ENCODE peak calls at places on chromosomes 16 and 17, in six cellular contexts. Z is memory B cell, D is substantia nigra, U is Karpas-422, Y is neuronal stem cell, V is GM23248. H is an unnamed sample.
A peak's percentile ranks its signal among the peaks of the same experiment; 100 is the strongest.

GRCh38 chr16:1474796-1475551 is at the start of gene CLCN7:
- DNase-seq in D (peak; percentile 91), Z (peak; percentile 90), V (peak; percentile 93), Y (peak; percentile 72), U (peak; percentile 83), H (peak; percentile 84)

GRCh38 chr17:33151565-33151964 is 141.5 kb downstream of the ASIC2 start:
- DNase-seq in D (no peak), U (no peak), Y (no peak), V (no peak), Z (no peak), H (no peak)

GRCh38 chr16:68079616-68080344 is 5.4 kb upstream of the NFATC3 start:
- DNase-seq in Y (no peak), Z (no peak), V (no peak), U (no peak), D (peak; percentile 61), H (no peak)

GRCh38 chr17:57213180-57213825 is 43.0 kb upstream of the MSI2 start:
- DNase-seq in Y (no peak), Z (no peak), D (no peak), U (no peak), V (no peak), H (no peak)

GRCh38 chr16:86961133-86961720 is 356.0 kb downstream of the C16orf95 start:
- DNase-seq in D (no peak), Z (no peak), U (no peak), Y (no peak), V (peak; percentile 63), H (peak; percentile 48)

GRCh38 chr17:79622201-79622601 is 11.3 kb upstream of the RBFOX3 start:
- DNase-seq in Y (no peak), Z (no peak), U (no peak), V (no peak), D (no peak), H (no peak)

GRCh38 chr17:38442548-38442947 is 14.3 kb downstream of the ARHGAP23 start:
- DNase-seq in Y (no peak), U (no peak), D (no peak), V (peak; percentile 55), Z (no peak), H (peak; percentile 70)

GRCh38 chr17:28256881-28257280 is 62.1 kb upstream of the TMEM97 start:
- DNase-seq in U (no peak), V (no peak), Y (no peak), Z (no peak), D (no peak), H (no peak)

GRCh38 chr17:44901323-44901965 is 2.2 kb upstream of the EFTUD2 start:
- DNase-seq in Z (no peak), Y (no peak), U (no peak), V (peak; percentile 83), D (no peak), H (peak; percentile 60)

GRCh38 chr16:6777624-6778023 is 555.0 kb upstream of the RBFOX1 start:
- DNase-seq in V (no peak), Y (no peak), D (no peak), U (no peak), Z (no peak), H (no peak)

GRCh38 chr17:7686221-7687071 is 844 bp downstream of the TP53 start:
- DNase-seq in U (peak; percentile 94), Z (peak; percentile 81), V (peak; percentile 90), D (peak; percentile 76), Y (peak; percentile 93), H (peak; percentile 78)

GRCh38 chr17:17140590-17140980 is 65.5 kb downstream of the PLD6 start:
- DNase-seq in D (no peak), Z (no peak), V (peak; percentile 83), Y (no peak), U (no peak), H (peak; percentile 59)

GRCh38 chr17:4533522-4534502 is 21.4 kb downstream of the MYBBP1A start:
- DNase-seq in Z (no peak), D (peak; percentile 93), Y (no peak), V (peak; percentile 16), U (peak; percentile 70), H (no peak)

GRCh38 chr16:63904930-63905329 is 1216.9 kb downstream of the CDH11 start:
- DNase-seq in U (no peak), Y (no peak), D (no peak), Z (no peak), V (no peak), H (no peak)

GRCh38 chr17:64315032-64315490 is 52.0 kb upstream of the TEX2 start:
- DNase-seq in V (peak; percentile 64), Z (no peak), D (peak; percentile 39), Y (no peak), U (no peak), H (peak; percentile 66)

GRCh38 chr16:81758376-81758775 is 20.7 kb upstream of the PLCG2 start:
- DNase-seq in V (peak; percentile 30), Z (no peak), Y (no peak), U (no peak), D (no peak), H (no peak)

GRCh38 chr16:86398622-86399021 is 111.7 kb upstream of the FOXF1 start:
- DNase-seq in Z (no peak), V (peak; percentile 35), U (no peak), D (no peak), Y (no peak), H (no peak)